ENCODE peak calls at places on chromosomes 11 and 22, in five cellular contexts. P is brain microvascular endothelial cell, F is hepatocyte, M is H1, H is tibial artery. S is an unnamed sample.

GRCh38 chr11:1202154-1202775 is 20.6 kb upstream of the MUC5B start:
- DNase-seq in P (no peak), F (no peak), M (no peak), H (peak; percentile 55), S (no peak)

GRCh38 chr11:4797212-4797611 is 7.0 kb downstream of the OR52R1 start:
- DNase-seq in P (no peak), F (no peak), M (no peak), H (no peak), S (no peak)

GRCh38 chr11:64035581-64035980 is at the start of gene FLRT1:
- DNase-seq in P (no peak), F (no peak), M (no peak), H (no peak), S (no peak)

GRCh38 chr11:104547996-104548661 is 350.1 kb downstream of the CASP12 start:
- DNase-seq in P (peak; percentile 12), F (no peak), M (no peak), H (no peak), S (no peak)

GRCh38 chr11:129278586-129279319 is 86.6 kb upstream of the ARHGAP32 start:
- DNase-seq in P (no peak), F (peak; percentile 64), M (no peak), H (no peak), S (no peak)

GRCh38 chr22:47013861-47014635 is 251.6 kb downstream of the TBC1D22A start:
- DNase-seq in P (no peak), F (no peak), M (no peak), H (peak; percentile 56), S (no peak)

GRCh38 chr11:115765803-115766239 is 261.6 kb upstream of the CADM1 start:
- DNase-seq in P (no peak), F (no peak), M (no peak), H (no peak), S (no peak)

GRCh38 chr11:76339217-76339616 is 41.7 kb downstream of the THAP12 start:
- DNase-seq in P (no peak), F (no peak), M (no peak), H (peak; percentile 91), S (no peak)

GRCh38 chr11:83033972-83034672 is 37.6 kb downstream of the RAB30 start:
- DNase-seq in P (no peak), F (peak; percentile 73), M (no peak), H (peak; percentile 71), S (no peak)

GRCh38 chr22:24521791-24522245 is 26.7 kb downstream of the UPB1 start:
- DNase-seq in P (peak; percentile 41), F (peak; percentile 87), M (peak; percentile 69), H (no peak), S (peak; percentile 85)

GRCh38 chr11:612201-612960 is 3.4 kb downstream of the IRF7 start:
- DNase-seq in P (no peak), F (peak; percentile 51), M (no peak), H (no peak), S (no peak)

DNA sequence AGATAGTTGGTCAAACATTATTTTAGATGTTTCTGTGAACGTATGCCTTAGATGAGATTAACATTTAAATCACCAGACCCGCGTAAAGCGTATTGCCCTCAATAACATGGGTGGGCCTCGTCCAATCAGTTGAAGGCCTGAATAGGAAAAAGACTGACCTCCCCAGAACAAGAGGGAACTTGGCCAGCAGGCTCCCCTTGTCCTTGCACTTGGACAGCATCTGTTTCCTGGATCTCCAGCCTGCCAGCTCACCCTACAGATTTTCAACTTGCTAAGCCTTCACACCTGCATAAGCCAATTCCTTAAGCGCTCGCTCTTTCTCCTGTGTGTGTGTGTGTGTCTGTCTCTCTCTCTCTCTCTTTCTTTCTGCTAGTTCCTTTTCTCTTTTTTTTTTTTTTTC is 8.2 kb downstream of the TOM1 start:
- DNase-seq in P (no peak), F (no peak), M (no peak), H (no peak), S (no peak)
- H3K27ac ChIP-seq in P (no peak overlapping the region), F (no peak overlapping the region), M (no peak overlapping the region), H (no peak overlapping the region), S (no peak overlapping the region)

GRCh38 chr11:62910141-62910882 is 10.9 kb downstream of the CHRM1 start:
- DNase-seq in P (no peak), F (no peak), M (no peak), H (no peak), S (no peak)
- H3K27ac ChIP-seq in P (no peak overlapping the region), F (no peak overlapping the region), M (no peak overlapping the region), H (no peak overlapping the region), S (no peak overlapping the region)

GRCh38 chr11:27847496-27847895 is 147.2 kb upstream of the BDNF start:
- DNase-seq in P (no peak), F (no peak), M (no peak), H (no peak), S (no peak)

GRCh38 chr11:27839226-27839913 is 139.1 kb upstream of the BDNF start:
- DNase-seq in P (peak; percentile 11), F (no peak), M (no peak), H (no peak), S (no peak)

GRCh38 chr11:27838674-27839073 is 138.4 kb upstream of the BDNF start:
- DNase-seq in P (no peak), F (no peak), M (no peak), H (no peak), S (no peak)

GRCh38 chr11:27837895-27838563 is 137.8 kb upstream of the BDNF start:
- DNase-seq in P (no peak), F (no peak), M (no peak), H (no peak), S (no peak)

GRCh38 chr11:27842290-27842689 is 142.0 kb upstream of the BDNF start:
- DNase-seq in P (no peak), F (no peak), M (no peak), H (no peak), S (no peak)
- H3K27ac ChIP-seq in P (no peak overlapping the region), F (no peak overlapping the region), M (no peak overlapping the region), H (no peak overlapping the region), S (no peak overlapping the region)

GRCh38 chr11:20563871-20564270 is 35.5 kb upstream of the SLC6A5 start:
- DNase-seq in P (no peak), F (no peak), M (no peak), H (no peak), S (no peak)
- H3K27ac ChIP-seq in P (no peak overlapping the region), F (no peak overlapping the region), M (no peak overlapping the region), H (no peak overlapping the region), S (no peak overlapping the region)

DNA sequence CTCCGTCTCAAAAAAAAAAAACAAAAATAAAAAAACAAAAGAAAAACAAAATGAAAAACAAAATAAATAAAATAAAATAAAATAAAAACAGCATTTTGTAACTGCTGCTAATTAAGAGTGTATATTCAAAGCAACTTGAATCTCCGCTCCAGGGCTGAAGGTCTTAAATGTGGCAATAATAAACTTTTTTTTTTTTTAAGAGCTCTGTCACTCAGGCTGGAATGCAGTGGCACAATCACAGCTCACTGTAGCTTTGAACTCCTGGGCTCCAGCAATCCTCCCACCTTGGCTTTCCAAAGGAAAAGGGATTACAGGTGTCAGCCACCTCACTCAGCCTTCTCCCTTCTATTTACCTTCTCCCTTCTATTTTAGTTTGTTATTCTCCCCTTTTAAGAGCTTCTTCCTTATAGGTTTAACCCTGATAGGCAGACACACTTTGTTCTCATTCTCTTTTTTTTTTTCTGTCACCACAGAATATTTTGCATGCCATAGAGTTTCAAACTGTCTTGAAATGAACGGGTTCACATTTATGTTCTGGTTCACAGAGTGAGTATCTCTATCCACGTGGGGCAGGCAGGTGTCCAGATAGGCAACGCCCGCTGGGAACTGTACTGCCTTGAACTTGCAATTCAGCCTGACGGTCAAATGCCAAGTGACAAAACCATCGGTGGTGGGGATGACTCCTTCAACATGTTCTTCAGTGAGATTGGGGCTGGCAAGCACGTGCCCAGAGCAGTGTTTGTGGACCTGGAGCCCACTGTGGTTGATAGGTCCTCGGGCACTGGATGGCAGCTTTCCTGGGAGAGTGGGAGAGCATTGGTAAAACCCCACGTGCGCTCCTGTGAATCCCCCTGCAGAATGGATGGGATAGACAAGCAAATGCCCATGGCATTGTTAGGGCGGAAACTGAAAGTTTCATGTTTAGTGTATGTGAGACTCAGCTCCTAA is 19.4 kb downstream of the LRRC74B start:
- DNase-seq in P (no peak), F (no peak), M (no peak), H (no peak), S (no peak)
- H3K27ac ChIP-seq in P (no peak overlapping the region), F (no peak overlapping the region), M (no peak overlapping the region), H (no peak overlapping the region), S (no peak overlapping the region)

GRCh38 chr11:47408598-47409439 is 429 bp downstream of the SLC39A13 start:
- DNase-seq in P (peak; percentile 69), F (peak; percentile 71), M (no peak), H (peak; percentile 86), S (no peak)
- H3K27ac ChIP-seq in P (peak overlapping the region; percentile 85), F (peak overlapping the region; percentile 96), M (peak overlapping the region; percentile 11), H (peak overlapping the region; percentile 95), S (no peak overlapping the region)

DNA sequence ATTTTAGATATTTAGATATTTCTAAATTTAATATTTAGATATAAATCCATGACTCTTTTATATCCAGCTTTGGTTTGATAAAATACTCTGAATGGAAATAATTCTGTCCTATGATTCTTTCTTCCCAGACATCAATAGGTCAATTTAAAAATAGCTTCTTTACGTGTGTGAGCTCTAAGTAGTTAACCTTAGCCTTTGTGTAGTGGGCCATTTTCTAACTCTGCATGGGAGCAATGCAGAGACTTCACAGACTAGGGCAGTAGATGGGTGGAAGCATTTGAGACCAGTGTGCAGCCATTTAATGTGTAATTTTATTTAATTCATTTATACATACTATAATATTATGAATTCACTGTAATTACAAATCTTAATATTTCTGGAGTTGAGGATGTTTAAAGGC is 23.8 kb downstream of the GAS2 start:
- DNase-seq in P (no peak), F (no peak), M (no peak), H (no peak), S (no peak)
- H3K27ac ChIP-seq in P (no peak overlapping the region), F (no peak overlapping the region), M (no peak overlapping the region), H (no peak overlapping the region), S (no peak overlapping the region)

DNA sequence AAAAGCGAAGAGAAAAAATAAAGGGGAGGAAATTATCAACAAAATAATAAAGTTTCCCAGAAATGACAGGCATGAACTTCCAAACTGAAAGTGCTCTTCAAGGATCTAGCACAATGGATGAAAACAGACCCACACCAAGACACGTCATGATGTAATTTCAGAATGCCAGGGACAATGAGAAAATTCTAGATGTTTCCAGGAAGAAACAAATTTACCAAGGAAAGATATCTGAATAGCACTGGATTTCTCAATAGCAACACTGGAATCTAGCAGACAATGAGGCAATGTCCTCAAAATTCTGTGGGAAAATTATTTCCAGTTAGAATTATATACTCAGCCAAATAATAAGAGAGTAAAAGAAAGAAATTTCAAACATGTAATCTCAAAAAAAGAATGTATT is 46.0 kb downstream of the DENND5A start:
- DNase-seq in P (no peak), F (no peak), M (no peak), H (no peak), S (no peak)
- H3K27ac ChIP-seq in P (peak overlapping the region; percentile 51), F (no peak overlapping the region), M (no peak overlapping the region), H (peak overlapping the region; percentile 27), S (no peak overlapping the region)

GRCh38 chr22:40610329-40610850 is 26.1 kb downstream of the MRTFA start:
- DNase-seq in P (no peak), F (no peak), M (no peak), H (no peak), S (no peak)

GRCh38 chr22:40611606-40612005 is 24.9 kb downstream of the MRTFA start:
- DNase-seq in P (no peak), F (no peak), M (no peak), H (no peak), S (no peak)

GRCh38 chr22:40613025-40613424 is 23.5 kb downstream of the MRTFA start:
- DNase-seq in P (no peak), F (no peak), M (no peak), H (no peak), S (no peak)

GRCh38 chr22:40609216-40609615 is 27.3 kb downstream of the MRTFA start:
- DNase-seq in P (no peak), F (no peak), M (no peak), H (no peak), S (no peak)

GRCh38 chr22:40612291-40612740 is 24.2 kb downstream of the MRTFA start:
- DNase-seq in P (no peak), F (no peak), M (no peak), H (no peak), S (no peak)
- H3K27ac ChIP-seq in P (no peak overlapping the region), F (no peak overlapping the region), M (no peak overlapping the region), H (no peak overlapping the region), S (no peak overlapping the region)